ENCODE peak calls at places on chromosomes 3 and 15, in four cellular contexts. P is cardiac muscle cell, Q is transverse colon, C is aorta. L is an unnamed sample. For H3K4me1 and H3K27me3, the result is how much of the 10 kb centered on the place peaks cover.

GRCh38 chr3:177337548-177338331 is 140.5 kb upstream of the TBL1XR1 start:
- DNase-seq in P (peak), Q (no peak), C (no peak), L (no peak)

GRCh38 chr15:66780172-66780972 is 78.3 kb downstream of the SMAD6 start:
- DNase-seq in P (peak), Q (peak), C (peak), L (no peak)

GRCh38 chr15:92887869-92888268 is 12.3 kb upstream of the CHD2 start:
- DNase-seq in P (no peak), Q (no peak), C (no peak), L (no peak)

GRCh38 chr3:134073583-134073945 is 43.8 kb upstream of the SLCO2A1 start:
- DNase-seq in P (no peak), Q (no peak), C (no peak), L (no peak)

GRCh38 chr3:151044706-151045105 is 40.8 kb upstream of the MED12L start:
- DNase-seq in P (no peak), Q (no peak), C (no peak), L (no peak)

GRCh38 chr3:63644212-63644777 is 8.2 kb upstream of the SNTN start:
- DNase-seq in P (no peak), Q (no peak), C (no peak), L (no peak)

GRCh38 chr15:51094606-51095569 is at the start of gene TNFAIP8L3:
- DNase-seq in P (peak), Q (peak), C (peak), L (peak)

GRCh38 chr3:126373682-126374601 is 16.7 kb upstream of the KLF15 start:
- DNase-seq in P (peak), Q (no peak), C (peak), L (peak)

GRCh38 chr3:98233468-98233867 is 30.6 kb upstream of the OR5H6 start:
- DNase-seq in P (no peak), Q (no peak), C (no peak), L (no peak)

GRCh38 chr3:29348311-29348710 is 67.4 kb downstream of the RBMS3 start:
- DNase-seq in P (no peak), Q (no peak), C (no peak), L (no peak)

GRCh38 chr3:99355465-99355864 is 282.9 kb upstream of the COL8A1 start:
- DNase-seq in P (no peak), Q (no peak), C (no peak), L (no peak)

GRCh38 chr3:180040966-180041365 is 4.2 kb upstream of the PEX5L start:
- DNase-seq in P (no peak), Q (no peak), C (no peak), L (no peak)

GRCh38 chr15:80160570-80161156 is 7.9 kb downstream of the FAH start:
- DNase-seq in P (peak), Q (peak), C (peak), L (peak)

GRCh38 chr3:158896729-158897128 is 94.9 kb downstream of the MFSD1 start:
- DNase-seq in P (no peak), Q (no peak), C (no peak), L (no peak)

GRCh38 chr15:40843885-40844542 is at the start of gene SPINT1:
- DNase-seq in P (no peak), Q (peak), C (peak), L (peak)

GRCh38 chr3:124044961-124045360 is 53.0 kb upstream of the ROPN1 start:
- DNase-seq in P (no peak), Q (no peak), C (no peak), L (no peak)

GRCh38 chr3:11507719-11508118 is 136.0 kb downstream of the VGLL4 start:
- DNase-seq in P (no peak), Q (no peak), C (no peak), L (no peak)

GRCh38 chr3:25429960-25430941 is 2.2 kb downstream of the RARB start:
- DNase-seq in P (peak), Q (no peak), C (no peak), L (no peak)

GRCh38 chr3:159764211-159765024 is 224.2 kb upstream of the IL12A start:
- DNase-seq in P (peak), Q (peak), C (peak), L (no peak)

GRCh38 chr3:178140491-178140890 is 395.7 kb upstream of the KCNMB2 start:
- DNase-seq in P (peak), Q (no peak), C (no peak), L (no peak)

GRCh38 chr3:28101672-28102071 is 139.7 kb upstream of the CMC1 start:
- DNase-seq in P (no peak), Q (no peak), C (no peak), L (no peak)

GRCh38 chr15:77738441-77739437 is 106.0 kb upstream of the LINGO1 start:
- DNase-seq in P (no peak), Q (no peak), C (no peak), L (no peak)

GRCh38 chr15:23069496-23070166 is 30.3 kb upstream of the TUBGCP5 start:
- DNase-seq in P (no peak), Q (no peak), C (no peak), L (no peak)

GRCh38 chr3:50450135-50450911 is 53.1 kb downstream of the CACNA2D2 start:
- DNase-seq in P (peak), Q (peak), C (peak), L (peak)

GRCh38 chr3:63067999-63068645 is 192.9 kb upstream of the CADPS start:
- DNase-seq in P (peak), Q (no peak), C (no peak), L (no peak)

GRCh38 chr3:118842147-118842863 is 192.3 kb downstream of the IGSF11 start:
- DNase-seq in P (peak), Q (no peak), C (no peak), L (no peak)

GRCh38 chr3:122745365-122746021 is 48.1 kb downstream of the HSPBAP1 start:
- DNase-seq in P (peak), Q (no peak), C (no peak), L (no peak)

DNA sequence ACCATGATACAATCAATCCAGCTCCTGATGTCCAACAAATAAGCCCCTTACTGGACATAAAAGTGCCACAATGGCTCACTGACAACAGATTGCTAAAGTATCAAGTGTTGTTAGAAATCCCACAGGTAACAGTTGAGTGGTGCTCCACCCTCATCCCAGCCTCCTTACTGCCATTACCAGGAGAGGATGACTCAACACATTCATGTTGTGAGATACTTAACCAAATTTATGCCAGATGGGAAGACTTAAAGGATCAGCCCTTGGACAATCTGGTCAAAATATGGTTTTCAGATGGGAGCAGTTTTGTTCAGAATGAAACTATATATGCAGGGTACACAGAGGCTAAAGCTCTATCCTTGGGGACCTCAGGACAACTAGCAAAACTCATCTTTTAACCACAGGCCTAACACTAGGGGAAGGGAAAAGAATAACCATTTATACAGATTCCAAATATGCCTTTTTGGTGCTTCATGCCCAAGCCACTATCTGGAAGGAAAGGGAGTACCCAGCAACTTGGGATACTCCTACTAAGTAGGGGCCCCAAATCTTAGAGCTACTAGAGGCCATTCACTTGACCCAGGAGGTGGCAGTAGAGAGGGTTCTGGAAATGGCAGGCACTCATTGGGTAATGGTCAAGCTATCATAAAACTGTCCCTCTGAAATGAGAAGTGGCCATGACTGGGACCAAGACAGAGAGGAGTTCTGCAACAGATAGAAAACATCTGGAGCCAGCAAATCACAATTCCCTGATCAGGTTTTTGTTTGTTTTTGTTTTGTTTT is 6.9 kb upstream of the ZNF662 start:
- DNase-seq in P (no peak), Q (no peak), C (no peak), L (no peak)
- H3K4me1 ChIP-seq in P (under half), Q (under half), C (under half), L (under half)

GRCh38 chr15:45378149-45378912 is at the start of gene GATM:
- DNase-seq in P (peak), Q (peak), C (peak), L (peak)

GRCh38 chr15:45376300-45376928 is 1.9 kb downstream of the GATM start:
- DNase-seq in P (no peak), Q (no peak), C (no peak), L (no peak)

GRCh38 chr15:45377630-45378148 is 655 bp downstream of the GATM start:
- DNase-seq in P (no peak), Q (peak), C (peak), L (no peak)

GRCh38 chr15:45376967-45377629 is 1.2 kb downstream of the GATM start:
- DNase-seq in P (no peak), Q (no peak), C (no peak), L (no peak)

DNA sequence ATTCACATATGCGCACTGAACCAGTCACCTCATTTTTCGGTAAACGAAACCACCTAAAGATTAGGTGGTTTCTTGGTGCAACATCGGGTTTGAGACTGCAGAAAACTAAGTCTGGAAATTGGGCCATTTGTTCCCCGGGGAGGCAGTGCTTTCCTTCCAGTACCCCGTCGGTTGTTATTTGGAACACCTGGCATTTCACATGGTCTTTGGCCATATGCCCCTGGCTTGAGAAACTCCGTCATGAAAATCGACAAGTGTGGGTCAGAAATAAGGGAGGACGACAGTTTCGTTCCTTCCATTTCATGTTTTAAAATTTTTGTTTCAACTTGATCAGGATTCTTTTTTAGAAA is 544 bp upstream of the GATM start:
- DNase-seq in P (no peak), Q (no peak), C (no peak), L (no peak)
- H3K27me3 ChIP-seq in P (under half), Q (under half), C (under half), L (under half)

GRCh38 chr15:85624241-85624855 is 170.4 kb downstream of the KLHL25 start:
- DNase-seq in P (peak), Q (no peak), C (no peak), L (no peak)
- H3K4me1 ChIP-seq in P (under half), Q (under half), C (under half), L (half or more)

GRCh38 chr3:138135141-138135832 is 3.1 kb upstream of the A4GNT start:
- DNase-seq in P (no peak), Q (no peak), C (no peak), L (no peak)

GRCh38 chr3:138135833-138136194 is 3.6 kb upstream of the A4GNT start:
- DNase-seq in P (no peak), Q (no peak), C (no peak), L (no peak)

GRCh38 chr3:138137901-138138300 is 5.7 kb upstream of the A4GNT start:
- DNase-seq in P (no peak), Q (no peak), C (no peak), L (no peak)

GRCh38 chr3:138136208-138136607 is 4.0 kb upstream of the A4GNT start:
- DNase-seq in P (no peak), Q (no peak), C (no peak), L (no peak)

DNA sequence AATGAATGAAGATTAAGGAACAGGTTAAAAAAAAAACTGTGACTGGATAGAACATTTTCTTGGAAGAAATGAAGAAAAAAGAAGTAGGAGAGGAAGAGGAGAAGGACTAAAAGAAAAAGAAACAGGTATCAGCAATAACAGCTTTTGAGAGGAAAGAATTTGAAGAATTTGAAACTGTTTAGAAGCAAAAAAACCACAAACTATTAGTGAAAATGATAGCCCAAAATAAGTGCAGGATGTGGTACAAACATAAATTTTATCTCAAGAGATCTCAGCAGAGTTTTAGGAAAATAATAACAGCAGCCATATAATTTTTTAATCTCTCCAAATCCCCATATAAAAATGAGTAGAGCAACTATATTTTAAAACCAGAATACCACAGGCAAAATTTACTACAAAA is 8.8 kb upstream of the A4GNT start:
- DNase-seq in P (no peak), Q (no peak), C (no peak), L (no peak)
- H3K27me3 ChIP-seq in P (under half), Q (under half), C (under half), L (under half)

GRCh38 chr3:193869221-193870201 is 266.4 kb upstream of the HES1 start:
- DNase-seq in P (peak), Q (no peak), C (peak), L (no peak)

GRCh38 chr3:193868590-193868989 is 267.4 kb upstream of the HES1 start:
- DNase-seq in P (no peak), Q (no peak), C (no peak), L (no peak)

GRCh38 chr3:193865339-193865738 is 270.6 kb upstream of the HES1 start:
- DNase-seq in P (no peak), Q (no peak), C (no peak), L (no peak)

GRCh38 chr3:193863657-193864323 is 270.8 kb downstream of the OPA1 start:
- DNase-seq in P (peak), Q (no peak), C (no peak), L (no peak)

GRCh38 chr3:193865879-193866480 is 270.0 kb upstream of the HES1 start:
- DNase-seq in P (no peak), Q (no peak), C (no peak), L (no peak)
- H3K4me1 ChIP-seq in P (under half), Q (under half), C (under half), L (under half)